ENCODE peak calls at places on chromosomes 16 and 17, in nine cellular contexts. G is endothelial cell, Q is gastrocnemius medialis, N is lower leg skin, X is uterus, L is heart left ventricle, F is dorsolateral prefrontal cortex, T is colonic mucosa, O is heart right ventricle. B is an unnamed sample.

GRCh38 chr16:4239020-4239419 is 2.9 kb downstream of the SRL start:
- DNase-seq in L (peak; percentile 63), Q (peak; percentile 59), G (no peak), F (no peak), X (no peak), T (no peak), N (no peak), O (no peak), B (no peak)

GRCh38 chr16:69490707-69491324 is 66.4 kb downstream of the CYB5B start:
- DNase-seq in G (no peak), O (no peak), Q (no peak), X (no peak), L (no peak), N (no peak), T (no peak), F (no peak), B (no peak)

GRCh38 chr17:76079577-76080206 is 710 bp downstream of the ZACN start:
- DNase-seq in G (no peak), X (no peak), F (no peak), T (no peak), O (no peak), Q (no peak), N (no peak), L (no peak), B (no peak)

GRCh38 chr17:16820979-16821543 is 131.0 kb downstream of the CCDC144A start:
- DNase-seq in O (no peak), Q (no peak), X (no peak), F (no peak), T (no peak), N (no peak), G (no peak), L (no peak), B (no peak)

GRCh38 chr17:28493467-28493866 is 12.7 kb upstream of the FOXN1 start:
- DNase-seq in G (no peak), O (no peak), T (no peak), F (no peak), X (no peak), N (no peak), Q (no peak), L (no peak), B (no peak)

GRCh38 chr16:78122774-78123315 is 23.4 kb downstream of the WWOX start:
- DNase-seq in X (no peak), Q (no peak), N (no peak), O (no peak), T (no peak), L (no peak), G (no peak), F (no peak), B (no peak)

GRCh38 chr16:22664132-22664531 is 149.8 kb upstream of the HS3ST2 start:
- DNase-seq in Q (no peak), X (no peak), O (no peak), G (no peak), F (peak; percentile 62), N (peak; percentile 78), T (no peak), L (no peak), B (no peak)

GRCh38 chr17:29368926-29369325 is 21.2 kb upstream of the TAOK1 start:
- DNase-seq in G (no peak), O (peak; percentile 45), T (no peak), F (no peak), N (peak; percentile 25), X (no peak), L (peak; percentile 28), Q (no peak), B (no peak)

GRCh38 chr16:73043828-73044493 is 4.0 kb downstream of the ZFHX3 start:
- DNase-seq in G (no peak), L (no peak), O (no peak), F (no peak), Q (no peak), X (no peak), N (no peak), T (no peak), B (no peak)

GRCh38 chr16:11844499-11844898 is 6.8 kb downstream of the RSL1D1 start:
- DNase-seq in F (no peak), N (no peak), L (no peak), O (no peak), X (no peak), G (no peak), Q (no peak), T (no peak), B (no peak)

GRCh38 chr17:73347355-73347754 is 35.6 kb upstream of the CDC42EP4 start:
- DNase-seq in O (no peak), F (no peak), L (no peak), X (peak; percentile 65), N (no peak), G (no peak), Q (no peak), T (no peak), B (no peak)

GRCh38 chr16:53565300-53565699 is 62.3 kb upstream of the AKTIP start:
- DNase-seq in N (no peak), F (no peak), T (no peak), O (no peak), Q (no peak), X (no peak), L (no peak), G (no peak), B (no peak)

GRCh38 chr17:48625502-48626201 is 506 bp downstream of the HOXB9 start:
- DNase-seq in O (no peak), G (no peak), Q (no peak), X (no peak), F (no peak), N (no peak), L (no peak), T (peak; percentile 91), B (no peak)

GRCh38 chr17:62592305-62593099 is 35.0 kb upstream of the MRC2 start:
- DNase-seq in G (no peak), F (no peak), L (no peak), Q (no peak), O (no peak), N (no peak), X (no peak), T (no peak), B (no peak)
- TF ChIP-seq CTCF in G (no peak), F (no peak), L (no peak), Q (no peak), O (no peak), N (no peak), X (no peak), T (no peak), B (no peak)

DNA sequence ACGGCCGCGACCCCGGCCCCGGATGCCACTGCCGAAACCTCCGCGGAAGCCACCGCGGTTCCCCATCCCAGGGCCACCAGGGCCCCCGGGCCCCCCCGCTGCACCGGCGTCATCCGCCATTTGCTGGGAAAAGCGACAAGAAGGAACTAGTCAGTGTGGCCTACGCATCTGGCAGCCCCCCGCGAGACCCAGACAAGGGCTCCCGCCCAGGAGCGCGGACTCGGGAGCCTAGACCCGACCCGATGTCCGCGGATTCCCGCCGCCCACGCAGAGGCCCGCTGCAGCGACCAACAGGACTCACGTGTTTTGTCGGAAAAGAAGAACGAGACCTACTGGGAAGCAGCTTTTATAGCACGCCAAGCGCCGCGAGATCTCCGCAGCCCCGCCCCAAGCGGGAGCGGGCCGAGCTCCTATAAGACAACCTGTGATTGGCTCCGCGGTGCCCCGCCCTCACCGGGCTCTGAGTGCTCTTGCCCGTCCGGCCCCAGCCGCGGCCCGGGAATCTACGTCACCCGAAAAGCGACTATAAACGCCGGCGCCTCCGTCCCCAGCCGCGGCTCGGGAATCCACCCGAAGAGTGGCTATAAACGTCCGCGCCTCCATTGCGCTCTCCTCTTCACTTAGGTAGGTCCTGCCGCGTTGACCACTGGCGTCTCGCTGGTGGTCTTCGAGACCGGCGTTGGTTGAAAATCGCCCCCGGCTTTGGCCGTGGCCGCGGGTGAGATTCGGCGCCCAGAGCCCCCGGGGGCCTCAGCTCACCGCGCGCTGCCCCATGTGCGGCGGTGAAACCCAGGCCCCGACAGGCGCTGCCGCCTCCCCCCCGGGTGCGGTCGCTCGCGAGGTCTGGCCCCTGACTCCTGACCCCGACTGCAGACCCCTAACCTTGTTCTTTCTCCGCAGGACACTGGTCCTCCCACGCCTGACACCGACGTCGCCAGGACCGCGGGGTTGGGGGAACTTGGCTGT is at the start of gene RPS2:
- DNase-seq in N (peak; percentile 100), G (peak; percentile 98), Q (peak; percentile 99), F (peak; percentile 99), O (peak; percentile 98), X (peak; percentile 98), T (peak; percentile 99), L (peak; percentile 99), B (peak; percentile 99)
- TF ChIP-seq CTCF in N (no peak), G (no peak), Q (no peak), F (no peak), O (no peak), X (no peak), T (no peak), L (no peak), B (no peak)

DNA sequence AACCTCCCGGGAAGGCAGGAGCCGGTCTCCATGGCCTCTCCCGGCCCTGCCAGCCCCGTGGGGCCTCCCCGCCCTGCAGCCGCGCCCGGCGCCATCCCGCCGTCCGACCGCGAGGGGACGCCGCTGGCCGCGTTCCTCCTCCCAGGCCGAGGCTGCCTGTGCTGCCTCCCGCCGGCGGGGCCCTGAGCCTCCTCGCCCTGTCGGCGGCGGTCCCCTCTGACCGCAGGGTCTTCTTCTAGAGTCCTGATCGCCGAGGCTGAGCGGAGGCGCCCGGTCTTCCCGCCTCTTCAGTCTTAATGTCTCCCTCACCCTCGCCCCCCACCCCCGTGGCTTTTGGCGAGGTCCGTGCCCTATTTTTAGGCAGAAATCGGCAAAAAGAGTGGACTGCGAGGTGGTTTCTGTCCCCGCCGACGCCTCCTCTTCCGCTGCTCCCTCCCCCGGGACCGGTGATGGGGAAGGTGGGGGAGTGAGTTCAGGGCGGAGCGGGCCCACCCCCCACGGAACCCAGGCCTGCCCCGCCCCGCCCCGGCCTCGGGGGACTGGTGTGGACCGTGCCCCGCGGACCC is 794 bp upstream of the CPNE7 start:
- DNase-seq in T (peak; percentile 57), O (peak; percentile 51), F (no peak), Q (no peak), X (no peak), L (peak; percentile 46), G (peak; percentile 93), N (no peak), B (no peak)
- TF ChIP-seq CTCF in T (peak; percentile 59), O (peak; percentile 53), F (no peak), Q (no peak), X (no peak), L (peak; percentile 52), G (peak; percentile 63), N (no peak), B (peak; percentile 40)

GRCh38 chr17:18194394-18194793 is 10.8 kb downstream of the ALKBH5 start:
- DNase-seq in T (no peak), G (no peak), X (no peak), N (no peak), O (no peak), L (no peak), F (no peak), Q (no peak), B (no peak)

GRCh38 chr17:18190629-18191028 is 7.0 kb downstream of the ALKBH5 start:
- DNase-seq in F (no peak), X (no peak), O (no peak), N (no peak), G (no peak), T (no peak), L (no peak), Q (no peak), B (no peak)

GRCh38 chr17:18194804-18195203 is 11.2 kb downstream of the ALKBH5 start:
- DNase-seq in F (no peak), N (no peak), X (no peak), L (no peak), T (no peak), Q (no peak), O (no peak), G (no peak), B (no peak)

GRCh38 chr17:18191071-18191667 is 7.5 kb downstream of the ALKBH5 start:
- DNase-seq in G (no peak), X (no peak), T (no peak), O (no peak), L (peak; percentile 57), F (no peak), N (no peak), Q (no peak), B (peak; percentile 15)

GRCh38 chr17:18191967-18192366 is 8.3 kb downstream of the ALKBH5 start:
- DNase-seq in T (no peak), X (no peak), G (no peak), O (no peak), N (no peak), Q (no peak), L (no peak), F (no peak), B (no peak)
- TF ChIP-seq CTCF in T (no peak), X (no peak), G (no peak), O (peak; percentile 21), N (no peak), Q (peak; percentile 33), L (peak; percentile 12), F (no peak), B (no peak)

B was measured in thoracic aorta.